ENCODE peak calls at places on chromosomes 2 and 18, in four cellular contexts. G is GM12891, Y is GM12878, A is K562. Q is an unnamed sample.

GRCh38 chr2:974054-974453 is 23.4 kb downstream of the SNTG2 start:
- DNase-seq in G (no peak), Y (no peak), A (no peak), Q (no peak)

GRCh38 chr2:220296174-220296573 is 668.7 kb downstream of the SLC4A3 start:
- DNase-seq in G (no peak), Y (no peak), A (no peak), Q (no peak)

GRCh38 chr2:66170681-66171234 is 264.2 kb upstream of the MEIS1 start:
- DNase-seq in G (no peak), Y (no peak), A (no peak), Q (no peak)

GRCh38 chr2:196145256-196145655 is 26.1 kb downstream of the STK17B start:
- DNase-seq in G (no peak), Y (no peak), A (no peak), Q (no peak)

GRCh38 chr2:199932312-199932855 is 21.3 kb downstream of the C2orf69 start:
- DNase-seq in G (no peak), Y (no peak), A (no peak), Q (no peak)

GRCh38 chr2:31253344-31254155 is 19.6 kb downstream of the EHD3 start:
- DNase-seq in G (no peak), Y (no peak), A (no peak), Q (no peak)

GRCh38 chr18:62751977-62752376 is 36.6 kb downstream of the PHLPP1 start:
- DNase-seq in G (no peak), Y (no peak), A (no peak), Q (no peak)

GRCh38 chr2:156325671-156326385 is 6.7 kb downstream of the NR4A2 start:
- DNase-seq in G (no peak), Y (no peak), A (no peak), Q (no peak)

GRCh38 chr2:13052547-13052946 is 335.8 kb downstream of the TRIB2 start:
- DNase-seq in G (no peak), Y (no peak), A (no peak), Q (no peak)

GRCh38 chr2:146544701-146545100 is 1300.1 kb upstream of the ACVR2A start:
- DNase-seq in G (no peak), Y (no peak), A (no peak), Q (no peak)

GRCh38 chr18:49843778-49844625 is 30.7 kb upstream of the ACAA2 start:
- DNase-seq in G (no peak), Y (no peak), A (no peak), Q (no peak)

GRCh38 chr2:29563697-29564096 is 357.7 kb downstream of the ALK start:
- DNase-seq in G (no peak), Y (no peak), A (no peak), Q (no peak)

GRCh38 chr2:44079686-44080085 is 83.9 kb upstream of the LRPPRC start:
- DNase-seq in G (no peak), Y (no peak), A (no peak), Q (no peak)

GRCh38 chr2:58497189-58497588 is 256.1 kb upstream of the FANCL start:
- DNase-seq in G (no peak), Y (no peak), A (no peak), Q (no peak)

GRCh38 chr18:44589709-44590108 is 91.0 kb upstream of the SETBP1 start:
- DNase-seq in G (no peak), Y (no peak), A (no peak), Q (no peak)

GRCh38 chr2:154589514-154589913 is 109.0 kb upstream of the KCNJ3 start:
- DNase-seq in G (no peak), Y (no peak), A (no peak), Q (no peak)

GRCh38 chr18:59910967-59911366 is 11.2 kb downstream of the PMAIP1 start:
- DNase-seq in G (no peak), Y (no peak), A (no peak), Q (no peak)

GRCh38 chr18:62778976-62779869 is 63.9 kb downstream of the PHLPP1 start:
- DNase-seq in G (no peak), Y (no peak), A (peak), Q (no peak)

GRCh38 chr2:2098458-2099167 is 232.5 kb downstream of the MYT1L start:
- DNase-seq in G (no peak), Y (no peak), A (no peak), Q (no peak)

GRCh38 chr2:20611077-20611843 is 39.6 kb downstream of the HS1BP3 start:
- DNase-seq in G (no peak), Y (no peak), A (peak), Q (no peak)

GRCh38 chr2:86453838-86454237 is 12.7 kb downstream of the KDM3A start:
- DNase-seq in G (no peak), Y (no peak), A (no peak), Q (no peak)

DNA sequence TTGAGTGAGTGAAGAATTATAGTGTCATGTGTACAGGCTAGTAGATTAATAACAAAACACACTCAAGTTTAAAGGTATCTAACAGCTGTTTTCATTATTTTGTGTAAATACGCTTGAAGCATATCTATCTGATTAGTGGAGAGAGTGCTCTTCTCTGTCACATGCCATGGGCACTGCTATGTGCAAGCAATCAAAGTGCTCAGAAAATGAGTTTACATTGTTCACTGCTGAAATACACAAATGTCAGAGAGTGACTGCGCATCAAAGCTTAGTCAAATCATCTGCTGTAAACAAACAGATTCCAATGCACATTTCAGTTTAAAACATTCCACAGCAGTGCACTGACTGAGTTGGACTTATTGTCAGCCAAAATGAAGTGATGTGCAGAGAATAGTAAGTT is 423.4 kb downstream of the ZEB2 start:
- DNase-seq in G (no peak), Y (no peak), A (no peak), Q (no peak)
- TF ChIP-seq SPI1 in G (no peak), Y (no peak), A (no peak), Q (no peak)

GRCh38 chr2:16301961-16302360 is 361.6 kb downstream of the MYCN start:
- DNase-seq in G (no peak), Y (no peak), A (no peak), Q (no peak)

GRCh38 chr2:16302431-16302830 is 362.1 kb downstream of the MYCN start:
- DNase-seq in G (no peak), Y (no peak), A (no peak), Q (no peak)

GRCh38 chr2:16303761-16304160 is 361.9 kb downstream of the CYRIA start:
- DNase-seq in G (no peak), Y (no peak), A (no peak), Q (no peak)

GRCh38 chr2:16302969-16303592 is 362.6 kb downstream of the CYRIA start:
- DNase-seq in G (no peak), Y (no peak), A (no peak), Q (no peak)

DNA sequence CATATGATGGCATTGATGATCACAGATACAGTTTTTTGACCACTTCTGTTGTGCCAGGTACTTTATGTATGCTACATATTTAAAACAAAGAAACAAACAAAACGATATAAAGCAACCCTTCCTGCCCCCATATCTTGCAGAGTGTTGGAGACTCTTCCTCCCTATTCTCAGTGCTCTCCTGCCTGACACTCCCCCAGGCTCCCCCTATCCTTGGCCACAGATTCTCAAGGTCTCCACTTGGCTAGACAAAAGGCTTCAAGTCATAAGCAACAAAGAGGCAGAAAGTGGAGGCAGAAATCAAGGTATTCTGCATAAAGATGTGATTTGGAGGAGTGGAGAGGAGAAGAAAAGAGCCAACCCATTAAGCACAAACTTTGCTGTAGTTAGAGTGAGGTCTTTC is 360.4 kb downstream of the CYRIA start:
- DNase-seq in G (no peak), Y (no peak), A (no peak), Q (no peak)
- TF ChIP-seq SPI1 in G (no peak), Y (no peak), A (no peak), Q (no peak)

GRCh38 chr18:24530630-24531111 is 70.2 kb downstream of the HRH4 start:
- DNase-seq in G (no peak), Y (no peak), A (no peak), Q (no peak)
- TF ChIP-seq SPI1 in G (no peak), Y (no peak), A (no peak), Q (no peak)

DNA sequence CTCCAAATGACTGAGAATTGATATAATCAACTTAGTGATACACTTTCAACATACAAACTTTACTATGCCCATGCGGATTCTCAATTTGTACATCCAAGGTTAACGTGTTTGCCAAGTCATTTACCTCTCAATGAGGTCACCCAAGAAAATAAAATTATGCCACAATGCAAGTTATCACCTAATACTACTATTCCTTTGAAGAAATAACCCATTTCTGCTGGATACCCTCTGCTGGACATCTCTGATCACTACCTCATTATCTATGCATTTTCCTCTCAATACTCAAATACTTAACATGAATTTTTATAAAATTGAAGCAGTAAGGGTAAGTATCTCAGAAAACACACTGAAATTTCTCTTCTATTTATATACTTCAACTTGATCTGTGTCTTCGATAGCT is 12.7 kb downstream of the HNRNPLL start:
- DNase-seq in G (no peak), Y (no peak), A (no peak), Q (no peak)
- TF ChIP-seq SPI1 in G (no peak), Y (no peak), A (no peak), Q (no peak)

GRCh38 chr2:239457586-239458445 is 57.0 kb upstream of the HDAC4 start:
- DNase-seq in G (no peak), Y (no peak), A (no peak), Q (no peak)

GRCh38 chr2:239459056-239459455 is 58.2 kb upstream of the HDAC4 start:
- DNase-seq in G (no peak), Y (no peak), A (no peak), Q (no peak)

GRCh38 chr2:239454507-239454906 is 53.7 kb upstream of the HDAC4 start:
- DNase-seq in G (no peak), Y (no peak), A (no peak), Q (no peak)

GRCh38 chr2:239456940-239457339 is 56.1 kb upstream of the HDAC4 start:
- DNase-seq in G (no peak), Y (no peak), A (no peak), Q (no peak)

DNA sequence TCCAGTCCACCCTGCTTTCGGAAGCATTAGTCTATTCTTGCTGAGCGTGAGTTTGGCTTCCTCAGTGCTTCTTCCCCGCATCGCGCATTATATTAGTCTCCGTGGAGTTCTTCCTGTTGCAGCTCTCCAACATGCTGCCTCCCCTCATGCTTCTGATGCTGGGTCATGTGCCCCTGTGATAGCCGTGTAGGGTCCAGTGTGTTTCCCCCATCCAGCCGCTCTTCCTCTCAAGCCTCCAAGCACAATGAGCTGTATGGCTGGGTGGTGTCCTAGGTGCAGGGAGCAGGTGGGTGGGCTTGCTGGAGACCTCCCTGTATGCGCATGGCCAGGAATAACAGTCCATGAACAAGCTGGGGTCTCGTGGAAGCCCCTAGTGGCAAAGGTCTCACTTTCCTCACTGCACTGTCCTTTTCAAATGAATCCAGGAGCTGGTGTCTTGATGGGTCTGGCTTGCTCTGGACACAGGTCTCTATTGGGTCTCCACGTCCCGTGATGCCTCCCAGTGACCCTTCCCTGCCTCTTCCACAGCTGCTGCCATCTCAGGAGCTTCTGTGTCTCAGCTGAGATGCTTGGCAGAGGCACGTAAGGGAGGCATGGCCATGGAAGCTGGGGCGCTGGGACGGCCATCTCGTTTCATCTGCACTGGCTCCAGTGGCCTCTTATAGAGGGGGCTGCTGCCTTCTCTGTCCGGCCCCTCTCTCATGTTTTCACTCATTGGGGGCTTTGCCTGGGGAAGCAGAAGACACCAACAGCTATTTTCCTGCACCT is 54.8 kb upstream of the HDAC4 start:
- DNase-seq in G (no peak), Y (no peak), A (no peak), Q (no peak)
- TF ChIP-seq SPI1 in G (no peak), Y (no peak), A (no peak), Q (no peak)

GRCh38 chr2:101520246-101520645 is 45.3 kb upstream of the RFX8 start:
- DNase-seq in G (no peak), Y (no peak), A (no peak), Q (no peak)
- TF ChIP-seq SPI1 in G (no peak), Y (no peak), A (no peak), Q (no peak)